ENCODE peak calls at places on chromosome 15, in ten cellular contexts. One of them, this sample, is unnamed.

GRCh38 chr15:54273928-54274327 is 295.7 kb downstream of the UNC13C start:
- DNase-seq in renal cortical epithelial cell: no peak
- DNase-seq in D721Med: no peak
- DNase-seq in foreskin fibroblast: no peak
- DNase-seq in GM04503: no peak
- DNase-seq in PC-9: no peak
- DNase-seq in NCI-H526: peak; percentile 18
- DNase-seq in pancreas: no peak
- DNase-seq in CD8-positive, alpha-beta memory T cell: no peak
- DNase-seq in EL: no peak
- DNase-seq in this sample: peak; percentile 3

GRCh38 chr15:28904541-28905303 is 18.9 kb downstream of the APBA2 start:
- DNase-seq in renal cortical epithelial cell: no peak
- DNase-seq in D721Med: no peak
- DNase-seq in foreskin fibroblast: no peak
- DNase-seq in GM04503: no peak
- DNase-seq in PC-9: no peak
- DNase-seq in NCI-H526: no peak
- DNase-seq in pancreas: peak; percentile 27
- DNase-seq in CD8-positive, alpha-beta memory T cell: no peak
- DNase-seq in EL: no peak
- DNase-seq in this sample: no peak

GRCh38 chr15:60737217-60737616 is 258.3 kb upstream of the ICE2 start:
- DNase-seq in renal cortical epithelial cell: no peak
- DNase-seq in D721Med: no peak
- DNase-seq in foreskin fibroblast: no peak
- DNase-seq in GM04503: no peak
- DNase-seq in PC-9: no peak
- DNase-seq in NCI-H526: no peak
- DNase-seq in pancreas: no peak
- DNase-seq in CD8-positive, alpha-beta memory T cell: no peak
- DNase-seq in EL: no peak
- DNase-seq in this sample: no peak

GRCh38 chr15:27183182-27183581 is 212.2 kb downstream of the GABRG3 start:
- DNase-seq in renal cortical epithelial cell: no peak
- DNase-seq in D721Med: no peak
- DNase-seq in foreskin fibroblast: no peak
- DNase-seq in GM04503: no peak
- DNase-seq in PC-9: no peak
- DNase-seq in NCI-H526: no peak
- DNase-seq in pancreas: no peak
- DNase-seq in CD8-positive, alpha-beta memory T cell: no peak
- DNase-seq in EL: no peak
- DNase-seq in this sample: no peak

GRCh38 chr15:99911824-99912223 is 178.6 kb upstream of the LYSMD4 start:
- DNase-seq in renal cortical epithelial cell: peak; percentile 55
- DNase-seq in D721Med: no peak
- DNase-seq in foreskin fibroblast: peak; percentile 8
- DNase-seq in GM04503: no peak
- DNase-seq in PC-9: no peak
- DNase-seq in NCI-H526: no peak
- DNase-seq in pancreas: no peak
- DNase-seq in CD8-positive, alpha-beta memory T cell: no peak
- DNase-seq in EL: no peak
- DNase-seq in this sample: no peak

GRCh38 chr15:55823699-55824098 is 80.7 kb upstream of the PRTG start:
- DNase-seq in renal cortical epithelial cell: no peak
- DNase-seq in D721Med: no peak
- DNase-seq in foreskin fibroblast: peak; percentile 61
- DNase-seq in GM04503: no peak
- DNase-seq in PC-9: no peak
- DNase-seq in NCI-H526: no peak
- DNase-seq in pancreas: no peak
- DNase-seq in CD8-positive, alpha-beta memory T cell: no peak
- DNase-seq in EL: no peak
- DNase-seq in this sample: no peak

GRCh38 chr15:59329570-59330350 is 42.9 kb downstream of the MYO1E start:
- DNase-seq in renal cortical epithelial cell: peak; percentile 98
- DNase-seq in D721Med: no peak
- DNase-seq in foreskin fibroblast: peak; percentile 35
- DNase-seq in GM04503: no peak
- DNase-seq in PC-9: no peak
- DNase-seq in NCI-H526: peak; percentile 55
- DNase-seq in pancreas: no peak
- DNase-seq in CD8-positive, alpha-beta memory T cell: no peak
- DNase-seq in EL: peak; percentile 91
- DNase-seq in this sample: no peak

GRCh38 chr15:67968564-67969440 is 85.3 kb upstream of the PIAS1 start:
- DNase-seq in renal cortical epithelial cell: no peak
- DNase-seq in D721Med: peak; percentile 23
- DNase-seq in foreskin fibroblast: no peak
- DNase-seq in GM04503: no peak
- DNase-seq in PC-9: no peak
- DNase-seq in NCI-H526: peak; percentile 29
- DNase-seq in pancreas: no peak
- DNase-seq in CD8-positive, alpha-beta memory T cell: no peak
- DNase-seq in EL: no peak
- DNase-seq in this sample: peak; percentile 45

GRCh38 chr15:98826658-98827057 is 178.3 kb downstream of the IGF1R start:
- DNase-seq in renal cortical epithelial cell: no peak
- DNase-seq in D721Med: no peak
- DNase-seq in foreskin fibroblast: no peak
- DNase-seq in GM04503: no peak
- DNase-seq in PC-9: no peak
- DNase-seq in NCI-H526: no peak
- DNase-seq in pancreas: no peak
- DNase-seq in CD8-positive, alpha-beta memory T cell: no peak
- DNase-seq in EL: no peak
- DNase-seq in this sample: no peak

GRCh38 chr15:101520395-101520794 is 30.9 kb upstream of the PCSK6 start:
- DNase-seq in renal cortical epithelial cell: no peak
- DNase-seq in D721Med: no peak
- DNase-seq in foreskin fibroblast: no peak
- DNase-seq in GM04503: no peak
- DNase-seq in PC-9: no peak
- DNase-seq in NCI-H526: no peak
- DNase-seq in pancreas: no peak
- DNase-seq in CD8-positive, alpha-beta memory T cell: no peak
- DNase-seq in EL: no peak
- DNase-seq in this sample: no peak

GRCh38 chr15:40340740-40341400 is at the start of gene CCDC9B:
- DNase-seq in renal cortical epithelial cell: peak; percentile 76
- DNase-seq in D721Med: no peak
- DNase-seq in foreskin fibroblast: peak; percentile 95
- DNase-seq in GM04503: peak; percentile 71
- DNase-seq in PC-9: peak; percentile 95
- DNase-seq in NCI-H526: peak; percentile 76
- DNase-seq in pancreas: peak; percentile 82
- DNase-seq in CD8-positive, alpha-beta memory T cell: no peak
- DNase-seq in EL: peak; percentile 89
- DNase-seq in this sample: peak; percentile 46

GRCh38 chr15:34969340-34970097 is at the start of gene AQR:
- DNase-seq in renal cortical epithelial cell: peak; percentile 97
- DNase-seq in D721Med: peak; percentile 75
- DNase-seq in foreskin fibroblast: peak; percentile 99
- DNase-seq in GM04503: peak; percentile 91
- DNase-seq in PC-9: peak; percentile 93
- DNase-seq in NCI-H526: peak; percentile 98
- DNase-seq in pancreas: peak; percentile 89
- DNase-seq in CD8-positive, alpha-beta memory T cell: peak; percentile 92
- DNase-seq in EL: peak; percentile 98
- DNase-seq in this sample: peak; percentile 86

GRCh38 chr15:45642203-45642932 is 7.5 kb downstream of the SQOR start:
- DNase-seq in renal cortical epithelial cell: peak; percentile 80
- DNase-seq in D721Med: no peak
- DNase-seq in foreskin fibroblast: peak; percentile 91
- DNase-seq in GM04503: peak; percentile 85
- DNase-seq in PC-9: peak; percentile 22
- DNase-seq in NCI-H526: no peak
- DNase-seq in pancreas: no peak
- DNase-seq in CD8-positive, alpha-beta memory T cell: no peak
- DNase-seq in EL: peak; percentile 86
- DNase-seq in this sample: no peak

GRCh38 chr15:90471769-90472168 is 58.0 kb upstream of the CRTC3 start:
- DNase-seq in renal cortical epithelial cell: no peak
- DNase-seq in D721Med: no peak
- DNase-seq in foreskin fibroblast: no peak
- DNase-seq in GM04503: no peak
- DNase-seq in PC-9: no peak
- DNase-seq in NCI-H526: no peak
- DNase-seq in pancreas: no peak
- DNase-seq in CD8-positive, alpha-beta memory T cell: no peak
- DNase-seq in EL: no peak
- DNase-seq in this sample: no peak

GRCh38 chr15:36911322-36911944 is 188.9 kb downstream of the MEIS2 start:
- DNase-seq in renal cortical epithelial cell: peak; percentile 6
- DNase-seq in D721Med: no peak
- DNase-seq in foreskin fibroblast: peak; percentile 36
- DNase-seq in GM04503: no peak
- DNase-seq in PC-9: no peak
- DNase-seq in NCI-H526: no peak
- DNase-seq in pancreas: no peak
- DNase-seq in CD8-positive, alpha-beta memory T cell: no peak
- DNase-seq in EL: peak; percentile 21
- DNase-seq in this sample: no peak